ENCODE peak calls at places on chromosomes 6 and 20, in ten cellular contexts. One of them, this sample, is unnamed.

GRCh38 chr6:12331951-12332749 is 42.0 kb downstream of the EDN1 start:
- DNase-seq in ovary: no peak
- DNase-seq in endodermal cell: peak
- DNase-seq in CD4-positive, alpha-beta T cell: no peak
- DNase-seq in CD8-positive, alpha-beta T cell: no peak
- DNase-seq in foreskin keratinocyte: peak
- DNase-seq in Panc1: no peak
- DNase-seq in body of pancreas: peak
- DNase-seq in Peyer's patch: no peak
- DNase-seq in neural progenitor cell: no peak
- DNase-seq in this sample: no peak

GRCh38 chr6:70846207-70846835 is 110.5 kb downstream of the B3GAT2 start:
- DNase-seq in ovary: no peak
- DNase-seq in endodermal cell: no peak
- DNase-seq in CD4-positive, alpha-beta T cell: no peak
- DNase-seq in CD8-positive, alpha-beta T cell: no peak
- DNase-seq in foreskin keratinocyte: peak
- DNase-seq in Panc1: no peak
- DNase-seq in body of pancreas: no peak
- DNase-seq in Peyer's patch: no peak
- DNase-seq in neural progenitor cell: no peak
- DNase-seq in this sample: no peak

GRCh38 chr20:6162239-6162638 is 39.4 kb upstream of the FERMT1 start:
- DNase-seq in ovary: no peak
- DNase-seq in endodermal cell: no peak
- DNase-seq in CD4-positive, alpha-beta T cell: no peak
- DNase-seq in CD8-positive, alpha-beta T cell: no peak
- DNase-seq in foreskin keratinocyte: no peak
- DNase-seq in Panc1: no peak
- DNase-seq in body of pancreas: peak
- DNase-seq in Peyer's patch: no peak
- DNase-seq in neural progenitor cell: no peak
- DNase-seq in this sample: no peak

GRCh38 chr6:110935171-110935570 is 23.3 kb upstream of the GTF3C6 start:
- DNase-seq in ovary: no peak
- DNase-seq in endodermal cell: no peak
- DNase-seq in CD4-positive, alpha-beta T cell: no peak
- DNase-seq in CD8-positive, alpha-beta T cell: no peak
- DNase-seq in foreskin keratinocyte: no peak
- DNase-seq in Panc1: no peak
- DNase-seq in body of pancreas: no peak
- DNase-seq in Peyer's patch: no peak
- DNase-seq in neural progenitor cell: no peak
- DNase-seq in this sample: no peak

GRCh38 chr6:143400258-143401059 is 50.0 kb downstream of the ADAT2 start:
- DNase-seq in ovary: no peak
- DNase-seq in endodermal cell: no peak
- DNase-seq in CD4-positive, alpha-beta T cell: no peak
- DNase-seq in CD8-positive, alpha-beta T cell: no peak
- DNase-seq in foreskin keratinocyte: peak
- DNase-seq in Panc1: no peak
- DNase-seq in body of pancreas: no peak
- DNase-seq in Peyer's patch: no peak
- DNase-seq in neural progenitor cell: no peak
- DNase-seq in this sample: no peak

GRCh38 chr6:1574895-1575212 is 34.9 kb upstream of the FOXC1 start:
- DNase-seq in ovary: no peak
- DNase-seq in endodermal cell: no peak
- DNase-seq in CD4-positive, alpha-beta T cell: no peak
- DNase-seq in CD8-positive, alpha-beta T cell: no peak
- DNase-seq in foreskin keratinocyte: no peak
- DNase-seq in Panc1: no peak
- DNase-seq in body of pancreas: no peak
- DNase-seq in Peyer's patch: no peak
- DNase-seq in neural progenitor cell: no peak
- DNase-seq in this sample: no peak

GRCh38 chr6:105484238-105485161 is 81.6 kb upstream of the PREP start:
- DNase-seq in ovary: no peak
- DNase-seq in endodermal cell: no peak
- DNase-seq in CD4-positive, alpha-beta T cell: no peak
- DNase-seq in CD8-positive, alpha-beta T cell: no peak
- DNase-seq in foreskin keratinocyte: peak
- DNase-seq in Panc1: peak
- DNase-seq in body of pancreas: no peak
- DNase-seq in Peyer's patch: no peak
- DNase-seq in neural progenitor cell: peak
- DNase-seq in this sample: no peak

GRCh38 chr6:166533205-166533824 is 53.2 kb downstream of the RAMACL start:
- DNase-seq in ovary: no peak
- DNase-seq in endodermal cell: no peak
- DNase-seq in CD4-positive, alpha-beta T cell: no peak
- DNase-seq in CD8-positive, alpha-beta T cell: no peak
- DNase-seq in foreskin keratinocyte: no peak
- DNase-seq in Panc1: no peak
- DNase-seq in body of pancreas: no peak
- DNase-seq in Peyer's patch: no peak
- DNase-seq in neural progenitor cell: no peak
- DNase-seq in this sample: no peak

GRCh38 chr20:20603339-20603990 is 109.0 kb downstream of the RALGAPA2 start:
- DNase-seq in ovary: no peak
- DNase-seq in endodermal cell: peak
- DNase-seq in CD4-positive, alpha-beta T cell: no peak
- DNase-seq in CD8-positive, alpha-beta T cell: peak
- DNase-seq in foreskin keratinocyte: peak
- DNase-seq in Panc1: no peak
- DNase-seq in body of pancreas: no peak
- DNase-seq in Peyer's patch: no peak
- DNase-seq in neural progenitor cell: no peak
- DNase-seq in this sample: no peak

GRCh38 chr6:169972736-169973135 is 221.3 kb downstream of the ERMARD start:
- DNase-seq in ovary: peak
- DNase-seq in endodermal cell: peak
- DNase-seq in CD4-positive, alpha-beta T cell: no peak
- DNase-seq in CD8-positive, alpha-beta T cell: no peak
- DNase-seq in foreskin keratinocyte: no peak
- DNase-seq in Panc1: no peak
- DNase-seq in body of pancreas: no peak
- DNase-seq in Peyer's patch: no peak
- DNase-seq in neural progenitor cell: no peak
- DNase-seq in this sample: no peak

GRCh38 chr6:134312038-134312660 is 5.8 kb downstream of the SGK1 start:
- DNase-seq in ovary: no peak
- DNase-seq in endodermal cell: no peak
- DNase-seq in CD4-positive, alpha-beta T cell: no peak
- DNase-seq in CD8-positive, alpha-beta T cell: no peak
- DNase-seq in foreskin keratinocyte: no peak
- DNase-seq in Panc1: no peak
- DNase-seq in body of pancreas: no peak
- DNase-seq in Peyer's patch: no peak
- DNase-seq in neural progenitor cell: no peak
- DNase-seq in this sample: no peak

GRCh38 chr6:67875877-67876383 is 759.2 kb upstream of the ADGRB3 start:
- DNase-seq in ovary: no peak
- DNase-seq in endodermal cell: no peak
- DNase-seq in CD4-positive, alpha-beta T cell: no peak
- DNase-seq in CD8-positive, alpha-beta T cell: no peak
- DNase-seq in foreskin keratinocyte: no peak
- DNase-seq in Panc1: no peak
- DNase-seq in body of pancreas: no peak
- DNase-seq in Peyer's patch: no peak
- DNase-seq in neural progenitor cell: no peak
- DNase-seq in this sample: no peak

GRCh38 chr6:15595461-15596173 is 67.2 kb downstream of the DTNBP1 start:
- DNase-seq in ovary: no peak
- DNase-seq in endodermal cell: no peak
- DNase-seq in CD4-positive, alpha-beta T cell: no peak
- DNase-seq in CD8-positive, alpha-beta T cell: no peak
- DNase-seq in foreskin keratinocyte: no peak
- DNase-seq in Panc1: no peak
- DNase-seq in body of pancreas: no peak
- DNase-seq in Peyer's patch: no peak
- DNase-seq in neural progenitor cell: no peak
- DNase-seq in this sample: no peak

GRCh38 chr20:10476319-10476724 is 41.2 kb downstream of the SLX4IP start:
- DNase-seq in ovary: no peak
- DNase-seq in endodermal cell: no peak
- DNase-seq in CD4-positive, alpha-beta T cell: no peak
- DNase-seq in CD8-positive, alpha-beta T cell: no peak
- DNase-seq in foreskin keratinocyte: no peak
- DNase-seq in Panc1: no peak
- DNase-seq in body of pancreas: no peak
- DNase-seq in Peyer's patch: no peak
- DNase-seq in neural progenitor cell: no peak
- DNase-seq in this sample: no peak

GRCh38 chr20:8255945-8256632 is 124.0 kb downstream of the PLCB1 start:
- DNase-seq in ovary: no peak
- DNase-seq in endodermal cell: no peak
- DNase-seq in CD4-positive, alpha-beta T cell: no peak
- DNase-seq in CD8-positive, alpha-beta T cell: no peak
- DNase-seq in foreskin keratinocyte: peak
- DNase-seq in Panc1: no peak
- DNase-seq in body of pancreas: no peak
- DNase-seq in Peyer's patch: no peak
- DNase-seq in neural progenitor cell: peak
- DNase-seq in this sample: no peak

GRCh38 chr20:45968801-45969711 is 2.9 kb downstream of the ZNF335 start:
- DNase-seq in ovary: peak
- DNase-seq in endodermal cell: peak
- DNase-seq in CD4-positive, alpha-beta T cell: no peak
- DNase-seq in CD8-positive, alpha-beta T cell: no peak
- DNase-seq in foreskin keratinocyte: no peak
- DNase-seq in Panc1: no peak
- DNase-seq in body of pancreas: peak
- DNase-seq in Peyer's patch: no peak
- DNase-seq in neural progenitor cell: no peak
- DNase-seq in this sample: no peak

DNA sequence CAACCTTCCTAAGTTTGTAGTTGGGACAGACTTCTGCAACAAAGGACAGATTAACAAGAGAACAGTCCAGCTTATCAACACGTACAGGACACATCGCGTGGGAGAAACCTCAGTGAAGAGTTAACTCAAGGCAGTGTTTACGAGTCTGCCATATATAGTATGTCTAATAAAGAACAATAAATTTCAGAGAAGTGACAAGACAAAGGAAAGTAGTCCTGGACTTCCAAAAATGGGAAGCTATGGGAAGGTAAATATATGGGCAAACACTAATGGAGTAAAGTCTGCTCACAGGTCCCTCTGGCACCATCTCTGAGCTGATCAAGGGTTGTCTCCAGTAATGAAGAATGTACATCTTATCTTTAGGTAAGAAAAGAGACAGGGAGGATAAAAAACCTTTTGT is 34.9 kb downstream of the GCM1 start:
- DNase-seq in ovary: no peak
- DNase-seq in endodermal cell: no peak
- DNase-seq in CD4-positive, alpha-beta T cell: no peak
- DNase-seq in CD8-positive, alpha-beta T cell: no peak
- DNase-seq in foreskin keratinocyte: no peak
- DNase-seq in Panc1: no peak
- DNase-seq in body of pancreas: no peak
- DNase-seq in Peyer's patch: no peak
- DNase-seq in neural progenitor cell: no peak
- DNase-seq in this sample: no peak
- H3K27ac ChIP-seq in ovary: no peak
- H3K27ac ChIP-seq in endodermal cell: no peak
- H3K27ac ChIP-seq in CD4-positive, alpha-beta T cell: no peak
- H3K27ac ChIP-seq in CD8-positive, alpha-beta T cell: no peak
- H3K27ac ChIP-seq in foreskin keratinocyte: no peak
- H3K27ac ChIP-seq in Panc1: no peak
- H3K27ac ChIP-seq in body of pancreas: no peak
- H3K27ac ChIP-seq in Peyer's patch: no peak
- H3K27ac ChIP-seq in neural progenitor cell: no peak
- H3K27ac ChIP-seq in this sample: no peak

DNA sequence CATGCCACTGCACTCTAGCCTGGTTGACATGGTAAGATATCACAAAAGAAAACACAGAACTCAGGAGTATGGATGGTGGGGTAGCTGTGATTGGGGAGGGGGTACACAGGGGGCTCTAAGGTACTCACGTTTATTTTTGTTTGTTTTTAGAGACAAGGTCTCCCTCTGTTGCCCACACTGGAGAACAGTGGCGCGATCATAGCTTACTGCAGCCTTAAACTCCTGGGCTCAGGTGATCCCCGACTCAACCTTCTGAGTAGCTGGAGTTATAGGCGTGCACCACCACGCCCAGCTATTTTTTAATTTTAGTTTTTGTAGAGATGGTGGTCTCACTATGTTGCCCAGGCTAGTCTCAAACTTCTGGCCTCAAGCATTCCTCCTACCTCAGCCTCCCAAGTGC is 29.3 kb downstream of the BCL2L1 start:
- DNase-seq in ovary: no peak
- DNase-seq in endodermal cell: no peak
- DNase-seq in CD4-positive, alpha-beta T cell: no peak
- DNase-seq in CD8-positive, alpha-beta T cell: no peak
- DNase-seq in foreskin keratinocyte: no peak
- DNase-seq in Panc1: no peak
- DNase-seq in body of pancreas: no peak
- DNase-seq in Peyer's patch: no peak
- DNase-seq in neural progenitor cell: no peak
- DNase-seq in this sample: no peak
- H3K27ac ChIP-seq in ovary: no peak
- H3K27ac ChIP-seq in endodermal cell: no peak
- H3K27ac ChIP-seq in CD4-positive, alpha-beta T cell: no peak
- H3K27ac ChIP-seq in CD8-positive, alpha-beta T cell: no peak
- H3K27ac ChIP-seq in foreskin keratinocyte: no peak
- H3K27ac ChIP-seq in Panc1: no peak
- H3K27ac ChIP-seq in body of pancreas: no peak
- H3K27ac ChIP-seq in Peyer's patch: no peak
- H3K27ac ChIP-seq in neural progenitor cell: no peak
- H3K27ac ChIP-seq in this sample: peak

DNA sequence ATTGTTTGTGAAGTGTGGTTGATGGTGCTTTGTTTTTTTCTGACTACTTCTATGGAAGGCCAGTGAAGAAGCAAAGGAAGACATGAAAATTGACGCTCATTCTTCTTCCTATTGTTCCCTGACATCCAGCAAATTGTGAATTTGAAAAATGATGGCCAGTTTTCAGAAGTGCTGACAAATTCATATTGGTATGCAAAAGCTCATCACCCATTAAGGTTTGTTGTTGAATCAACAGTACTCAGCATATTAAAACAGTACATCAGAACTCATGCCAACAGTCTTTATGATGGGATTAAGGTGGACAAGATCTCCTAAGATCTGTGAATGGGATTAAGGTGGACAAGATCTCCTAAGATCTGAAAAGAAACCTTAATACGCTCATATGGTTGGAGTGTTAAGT is 1.0 kb upstream of the MTG2 start:
- DNase-seq in ovary: no peak
- DNase-seq in endodermal cell: no peak
- DNase-seq in CD4-positive, alpha-beta T cell: no peak
- DNase-seq in CD8-positive, alpha-beta T cell: no peak
- DNase-seq in foreskin keratinocyte: no peak
- DNase-seq in Panc1: no peak
- DNase-seq in body of pancreas: no peak
- DNase-seq in Peyer's patch: no peak
- DNase-seq in neural progenitor cell: no peak
- DNase-seq in this sample: no peak
- H3K27ac ChIP-seq in ovary: no peak
- H3K27ac ChIP-seq in endodermal cell: no peak
- H3K27ac ChIP-seq in CD4-positive, alpha-beta T cell: no peak
- H3K27ac ChIP-seq in CD8-positive, alpha-beta T cell: peak
- H3K27ac ChIP-seq in foreskin keratinocyte: no peak
- H3K27ac ChIP-seq in Panc1: peak
- H3K27ac ChIP-seq in body of pancreas: peak
- H3K27ac ChIP-seq in Peyer's patch: no peak
- H3K27ac ChIP-seq in neural progenitor cell: no peak
- H3K27ac ChIP-seq in this sample: no peak

GRCh38 chr20:50655325-50655880 is 35.9 kb downstream of the RIPOR3 start:
- DNase-seq in ovary: peak
- DNase-seq in endodermal cell: no peak
- DNase-seq in CD4-positive, alpha-beta T cell: no peak
- DNase-seq in CD8-positive, alpha-beta T cell: no peak
- DNase-seq in foreskin keratinocyte: no peak
- DNase-seq in Panc1: no peak
- DNase-seq in body of pancreas: no peak
- DNase-seq in Peyer's patch: no peak
- DNase-seq in neural progenitor cell: peak
- DNase-seq in this sample: peak
- H3K27ac ChIP-seq in ovary: peak
- H3K27ac ChIP-seq in endodermal cell: peak
- H3K27ac ChIP-seq in CD4-positive, alpha-beta T cell: no peak
- H3K27ac ChIP-seq in CD8-positive, alpha-beta T cell: no peak
- H3K27ac ChIP-seq in foreskin keratinocyte: no peak
- H3K27ac ChIP-seq in Panc1: peak
- H3K27ac ChIP-seq in body of pancreas: peak
- H3K27ac ChIP-seq in Peyer's patch: peak
- H3K27ac ChIP-seq in neural progenitor cell: no peak
- H3K27ac ChIP-seq in this sample: no peak